ENCODE peak calls at places on chromosomes 12 and 14, in four cellular contexts. K is tibial artery, B is upper lobe of left lung, A is lower lobe of right lung. N is an unnamed sample.

GRCh38 chr12:106389181-106389580 is 31.6 kb downstream of the POLR3B start:
- DNase-seq in K (no peak), B (no peak), A (no peak), N (no peak)

GRCh38 chr12:130213249-130213648 is 51.0 kb downstream of the FZD10 start:
- DNase-seq in K (no peak), B (no peak), A (no peak), N (no peak)

GRCh38 chr12:47721431-47721973 is 3.8 kb downstream of the ENDOU start:
- DNase-seq in K (no peak), B (no peak), A (no peak), N (no peak)

GRCh38 chr12:26855337-26856089 is 22.5 kb upstream of the ITPR2 start:
- DNase-seq in K (no peak), B (no peak), A (no peak), N (no peak)

GRCh38 chr12:109542014-109542413 is 31.3 kb downstream of the MMAB start:
- DNase-seq in K (no peak), B (no peak), A (no peak), N (peak; percentile 62)

GRCh38 chr12:53952335-53952694 is 2.4 kb upstream of the HOXC12 start:
- DNase-seq in K (no peak), B (peak; percentile 71), A (no peak), N (no peak)

GRCh38 chr12:112270673-112271072 is 111.6 kb downstream of the HECTD4 start:
- DNase-seq in K (no peak), B (no peak), A (no peak), N (peak; percentile 34)

GRCh38 chr12:632102-632696 is 31.0 kb downstream of the NINJ2 start:
- DNase-seq in K (no peak), B (no peak), A (no peak), N (peak; percentile 98)

GRCh38 chr12:58893421-58893986 is 26.8 kb downstream of the LRIG3 start:
- DNase-seq in K (no peak), B (no peak), A (no peak), N (peak; percentile 63)

GRCh38 chr12:87603727-87604126 is 425.5 kb downstream of the C12orf50 start:
- DNase-seq in K (no peak), B (no peak), A (no peak), N (peak; percentile 68)

GRCh38 chr12:129101404-129101803 is 248.1 kb downstream of the GLT1D1 start:
- DNase-seq in K (no peak), B (no peak), A (no peak), N (no peak)

GRCh38 chr12:57983150-57983857 is 41.9 kb downstream of the ATP23 start:
- DNase-seq in K (no peak), B (no peak), A (no peak), N (peak; percentile 86)

GRCh38 chr12:91406920-91407341 is 224.3 kb upstream of the DCN start:
- DNase-seq in K (no peak), B (no peak), A (no peak), N (peak; percentile 27)

GRCh38 chr12:72076558-72076915 is 137.9 kb downstream of the TPH2 start:
- DNase-seq in K (no peak), B (no peak), A (no peak), N (no peak)

GRCh38 chr12:75781532-75782046 is 250.0 kb downstream of the PHLDA1 start:
- DNase-seq in K (no peak), B (no peak), A (no peak), N (peak; percentile 73)

GRCh38 chr12:43099691-43100163 is 452.3 kb downstream of the ADAMTS20 start:
- DNase-seq in K (no peak), B (no peak), A (no peak), N (peak; percentile 16)

GRCh38 chr14:85575617-85575898 is 45.6 kb downstream of the FLRT2 start:
- DNase-seq in K (no peak), B (no peak), A (no peak), N (no peak)

GRCh38 chr12:130068741-130069140 is 93.5 kb upstream of the FZD10 start:
- DNase-seq in K (no peak), B (no peak), A (no peak), N (no peak)

GRCh38 chr14:105456736-105457703 is 17.6 kb upstream of the CRIP2 start:
- DNase-seq in K (no peak), B (peak; percentile 63), A (no peak), N (no peak)

GRCh38 chr12:75707983-75708382 is 196.6 kb upstream of the KRR1 start:
- DNase-seq in K (no peak), B (no peak), A (no peak), N (no peak)

GRCh38 chr14:75993567-75994041 is 8.0 kb downstream of the IFT43 start:
- DNase-seq in K (no peak), B (no peak), A (no peak), N (no peak)

GRCh38 chr14:68705741-68706283 is 87.1 kb downstream of the ZFP36L1 start:
- DNase-seq in K (no peak), B (no peak), A (no peak), N (no peak)

GRCh38 chr12:127760357-127760756 is 506.6 kb upstream of the TMEM132C start:
- DNase-seq in K (no peak), B (no peak), A (no peak), N (no peak)

GRCh38 chr12:120376009-120376408 is 7.0 kb upstream of the MSI1 start:
- DNase-seq in K (no peak), B (no peak), A (no peak), N (no peak)

GRCh38 chr12:18719922-18720321 is 17.9 kb downstream of the PLCZ1 start:
- DNase-seq in K (no peak), B (no peak), A (no peak), N (no peak)

GRCh38 chr14:103177376-103177775 is 54.1 kb downstream of the TNFAIP2 start:
- DNase-seq in K (no peak), B (no peak), A (no peak), N (no peak)

GRCh38 chr12:109329003-109329402 is 18.7 kb upstream of the MYO1H start:
- DNase-seq in K (no peak), B (no peak), A (no peak), N (no peak)

GRCh38 chr14:67010602-67011001 is 178.6 kb upstream of the GARIN2 start:
- DNase-seq in K (no peak), B (no peak), A (no peak), N (no peak)

GRCh38 chr12:112443916-112444315 is 25.2 kb downstream of the PTPN11 start:
- DNase-seq in K (no peak), B (no peak), A (no peak), N (no peak)

GRCh38 chr12:107450541-107450940 is 235.1 kb upstream of the PWP1 start:
- DNase-seq in K (no peak), B (no peak), A (no peak), N (no peak)

GRCh38 chr12:70180140-70180539 is 63.1 kb upstream of the CNOT2 start:
- DNase-seq in K (no peak), B (no peak), A (no peak), N (no peak)

GRCh38 chr14:95547626-95548327 is 12.9 kb downstream of the GLRX5 start:
- DNase-seq in K (no peak), B (no peak), A (no peak), N (peak; percentile 78)

GRCh38 chr14:104082807-104083206 is 2.7 kb upstream of the ASPG start:
- DNase-seq in K (no peak), B (peak; percentile 39), A (peak; percentile 66), N (no peak)

DNA sequence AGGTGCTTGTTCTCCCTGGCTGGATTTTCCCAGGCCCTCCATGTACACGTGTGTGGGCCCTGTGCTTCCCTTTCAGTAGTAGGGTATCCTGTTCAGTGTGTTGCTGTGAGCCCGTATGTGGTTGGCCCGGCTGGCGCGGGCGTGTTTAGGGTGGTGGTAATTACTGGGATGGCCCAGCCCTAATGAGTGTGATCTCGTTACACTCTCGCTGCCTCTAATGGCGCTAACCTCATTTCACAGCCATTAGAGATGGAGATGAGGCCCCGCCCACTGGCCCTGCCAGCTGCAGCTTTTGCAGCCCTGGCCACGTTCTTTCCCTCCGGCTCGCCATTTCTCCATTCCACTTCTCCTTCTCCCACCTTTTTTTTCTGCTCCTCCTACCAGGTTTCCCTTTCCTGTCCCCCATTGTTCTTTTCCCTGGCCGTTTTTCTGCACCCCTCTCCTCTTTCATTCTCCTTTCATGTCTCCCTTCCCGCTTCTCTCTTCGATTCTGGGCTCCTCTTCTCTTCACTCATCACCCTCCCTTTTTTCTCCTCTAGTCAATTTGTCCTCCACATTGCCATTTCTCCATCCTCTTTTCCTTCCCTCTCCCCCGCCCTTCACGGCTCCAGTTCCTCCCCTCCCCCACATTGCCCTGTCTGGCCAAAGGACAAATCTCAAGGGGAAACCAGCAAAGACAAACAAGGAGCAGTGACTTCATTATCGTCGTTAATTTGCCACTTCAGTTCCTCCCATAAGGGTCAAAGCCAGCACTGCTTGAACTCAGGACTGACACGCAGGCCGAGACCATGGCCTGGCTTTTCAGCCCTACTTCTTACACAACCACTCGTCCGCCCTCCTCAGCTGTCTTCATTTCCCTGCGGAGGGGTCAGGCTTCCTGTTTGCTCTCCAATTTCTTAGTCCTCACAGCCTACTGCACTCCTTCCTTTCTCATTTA is 6.8 kb downstream of the ZFHX2 start:
- DNase-seq in K (no peak), B (no peak), A (no peak), N (peak; percentile 23)
- H3K4me3 ChIP-seq in K (no peak overlapping the region), B (no peak overlapping the region), A (no peak overlapping the region), N (no peak overlapping the region)

GRCh38 chr12:117046425-117046824 is 52.8 kb downstream of the TESC start:
- DNase-seq in K (no peak), B (peak; percentile 66), A (no peak), N (no peak)

GRCh38 chr12:117046861-117047530 is 52.2 kb downstream of the TESC start:
- DNase-seq in K (no peak), B (no peak), A (no peak), N (no peak)

GRCh38 chr12:117044790-117045174 is 54.4 kb downstream of the TESC start:
- DNase-seq in K (no peak), B (no peak), A (no peak), N (no peak)

GRCh38 chr12:117045175-117045997 is 53.8 kb downstream of the TESC start:
- DNase-seq in K (no peak), B (peak; percentile 69), A (no peak), N (no peak)

GRCh38 chr12:117045998-117046374 is 53.2 kb downstream of the TESC start:
- DNase-seq in K (no peak), B (no peak), A (no peak), N (no peak)
- TF ChIP-seq CTCF in K (no peak), B (no peak), A (no peak), N (peak; percentile 23)

DNA sequence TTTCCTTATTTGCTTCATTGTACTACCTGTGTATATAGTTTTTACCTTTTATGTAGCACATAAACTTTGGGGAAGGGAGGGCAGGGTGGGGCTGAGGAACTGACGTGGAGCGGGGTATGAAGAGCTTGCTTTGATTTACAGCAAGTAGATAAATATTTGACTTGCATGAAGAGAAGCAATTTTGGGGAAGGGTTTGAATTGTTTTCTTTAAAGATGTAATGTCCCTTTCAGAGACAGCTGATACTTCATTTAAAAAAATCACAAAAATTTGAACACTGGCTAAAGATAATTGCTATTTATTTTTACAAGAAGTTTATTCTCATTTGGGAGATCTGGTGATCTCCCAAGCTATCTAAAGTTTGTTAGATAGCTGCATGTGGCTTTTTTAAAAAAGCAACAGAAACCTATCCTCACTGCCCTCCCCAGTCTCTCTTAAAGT is 4.1 kb downstream of the CDKN1B start:
- DNase-seq in K (no peak), B (no peak), A (no peak), N (peak; percentile 18)
- H3K4me3 ChIP-seq in K (peak overlapping the region; percentile 99), B (no peak overlapping the region), A (peak overlapping the region; percentile 91), N (peak overlapping the region; percentile 97)

GRCh38 chr12:84512751-84513150 is 399.8 kb downstream of the SLC6A15 start:
- DNase-seq in K (no peak), B (no peak), A (no peak), N (peak; percentile 18)

GRCh38 chr12:84506317-84506716 is 406.3 kb downstream of the SLC6A15 start:
- DNase-seq in K (no peak), B (no peak), A (no peak), N (no peak)

GRCh38 chr12:84507914-84508313 is 404.7 kb downstream of the SLC6A15 start:
- DNase-seq in K (no peak), B (no peak), A (no peak), N (peak; percentile 1)

GRCh38 chr12:84508943-84509342 is 403.7 kb downstream of the SLC6A15 start:
- DNase-seq in K (no peak), B (no peak), A (no peak), N (peak; percentile 16)

GRCh38 chr12:84508325-84508861 is 404.2 kb downstream of the SLC6A15 start:
- DNase-seq in K (no peak), B (no peak), A (no peak), N (peak; percentile 78)
- TF ChIP-seq CTCF in K (peak; percentile 13), B (no peak), A (no peak), N (peak; percentile 67)

N was measured in choroid plexus epithelial cell.